ENCODE peak calls at places on chromosomes 13 and 19, in ten cellular contexts. One of them, this sample, is unnamed.

GRCh38 chr13:97223711-97224461 is 1.8 kb downstream of the MBNL2 start:
- DNase-seq in AG04449: peak; percentile 84
- DNase-seq in activated T-helper 9 cell treated with anti-CD3 and anti-CD28 coated beads, Interleukin-2, amount 50 U/mL, for 16 hours: no peak
- DNase-seq in smooth muscle cell of the brain vasculature: peak; percentile 79
- DNase-seq in activated B cell treated with CpG ODN at 0.5 μM for 24 hours: peak; percentile 19
- DNase-seq in naive thymus-derived CD8-positive, alpha-beta T cell: peak; percentile 11
- DNase-seq in ELF-1: peak; percentile 70
- DNase-seq in neural progenitor cell: peak; percentile 42
- DNase-seq in HEK293T: peak; percentile 25
- DNase-seq in mucosa of gallbladder: peak; percentile 79
- DNase-seq in this sample: no peak

GRCh38 chr13:73913043-73913740 is 221.0 kb downstream of the KLF12 start:
- DNase-seq in AG04449: peak; percentile 19
- DNase-seq in activated T-helper 9 cell treated with anti-CD3 and anti-CD28 coated beads, Interleukin-2, amount 50 U/mL, for 16 hours: no peak
- DNase-seq in smooth muscle cell of the brain vasculature: no peak
- DNase-seq in activated B cell treated with CpG ODN at 0.5 μM for 24 hours: no peak
- DNase-seq in naive thymus-derived CD8-positive, alpha-beta T cell: no peak
- DNase-seq in ELF-1: peak; percentile 8
- DNase-seq in neural progenitor cell: no peak
- DNase-seq in HEK293T: no peak
- DNase-seq in mucosa of gallbladder: no peak
- DNase-seq in this sample: no peak

GRCh38 chr19:14091086-14091884 is 734 bp upstream of the SAMD1 start:
- DNase-seq in AG04449: no peak
- DNase-seq in activated T-helper 9 cell treated with anti-CD3 and anti-CD28 coated beads, Interleukin-2, amount 50 U/mL, for 16 hours: peak; percentile 36
- DNase-seq in smooth muscle cell of the brain vasculature: no peak
- DNase-seq in activated B cell treated with CpG ODN at 0.5 μM for 24 hours: peak; percentile 81
- DNase-seq in naive thymus-derived CD8-positive, alpha-beta T cell: peak; percentile 72
- DNase-seq in ELF-1: peak; percentile 64
- DNase-seq in neural progenitor cell: no peak
- DNase-seq in HEK293T: peak; percentile 77
- DNase-seq in mucosa of gallbladder: peak; percentile 37
- DNase-seq in this sample: no peak

GRCh38 chr19:4908781-4909171 is 525 bp upstream of the UHRF1 start:
- DNase-seq in AG04449: no peak
- DNase-seq in activated T-helper 9 cell treated with anti-CD3 and anti-CD28 coated beads, Interleukin-2, amount 50 U/mL, for 16 hours: no peak
- DNase-seq in smooth muscle cell of the brain vasculature: no peak
- DNase-seq in activated B cell treated with CpG ODN at 0.5 μM for 24 hours: no peak
- DNase-seq in naive thymus-derived CD8-positive, alpha-beta T cell: no peak
- DNase-seq in ELF-1: peak; percentile 44
- DNase-seq in neural progenitor cell: no peak
- DNase-seq in HEK293T: no peak
- DNase-seq in mucosa of gallbladder: no peak
- DNase-seq in this sample: no peak

GRCh38 chr19:12828494-12828893 is 5.9 kb downstream of the RTBDN start:
- DNase-seq in AG04449: no peak
- DNase-seq in activated T-helper 9 cell treated with anti-CD3 and anti-CD28 coated beads, Interleukin-2, amount 50 U/mL, for 16 hours: no peak
- DNase-seq in smooth muscle cell of the brain vasculature: no peak
- DNase-seq in activated B cell treated with CpG ODN at 0.5 μM for 24 hours: no peak
- DNase-seq in naive thymus-derived CD8-positive, alpha-beta T cell: no peak
- DNase-seq in ELF-1: peak; percentile 56
- DNase-seq in neural progenitor cell: peak; percentile 79
- DNase-seq in HEK293T: peak; percentile 70
- DNase-seq in mucosa of gallbladder: no peak
- DNase-seq in this sample: no peak

GRCh38 chr19:13100031-13100588 is 2.5 kb downstream of the LYL1 start:
- DNase-seq in AG04449: no peak
- DNase-seq in activated T-helper 9 cell treated with anti-CD3 and anti-CD28 coated beads, Interleukin-2, amount 50 U/mL, for 16 hours: no peak
- DNase-seq in smooth muscle cell of the brain vasculature: no peak
- DNase-seq in activated B cell treated with CpG ODN at 0.5 μM for 24 hours: peak; percentile 57
- DNase-seq in naive thymus-derived CD8-positive, alpha-beta T cell: peak; percentile 50
- DNase-seq in ELF-1: no peak
- DNase-seq in neural progenitor cell: no peak
- DNase-seq in HEK293T: no peak
- DNase-seq in mucosa of gallbladder: no peak
- DNase-seq in this sample: peak; percentile 81

GRCh38 chr13:79581870-79582315 is 100.9 kb downstream of the NDFIP2 start:
- DNase-seq in AG04449: no peak
- DNase-seq in activated T-helper 9 cell treated with anti-CD3 and anti-CD28 coated beads, Interleukin-2, amount 50 U/mL, for 16 hours: no peak
- DNase-seq in smooth muscle cell of the brain vasculature: peak; percentile 20
- DNase-seq in activated B cell treated with CpG ODN at 0.5 μM for 24 hours: no peak
- DNase-seq in naive thymus-derived CD8-positive, alpha-beta T cell: no peak
- DNase-seq in ELF-1: peak; percentile 52
- DNase-seq in neural progenitor cell: peak; percentile 65
- DNase-seq in HEK293T: no peak
- DNase-seq in mucosa of gallbladder: no peak
- DNase-seq in this sample: no peak

GRCh38 chr13:51721485-51721884 is 82.5 kb downstream of the DHRS12 start:
- DNase-seq in AG04449: no peak
- DNase-seq in activated T-helper 9 cell treated with anti-CD3 and anti-CD28 coated beads, Interleukin-2, amount 50 U/mL, for 16 hours: no peak
- DNase-seq in smooth muscle cell of the brain vasculature: no peak
- DNase-seq in activated B cell treated with CpG ODN at 0.5 μM for 24 hours: no peak
- DNase-seq in naive thymus-derived CD8-positive, alpha-beta T cell: no peak
- DNase-seq in ELF-1: no peak
- DNase-seq in neural progenitor cell: no peak
- DNase-seq in HEK293T: no peak
- DNase-seq in mucosa of gallbladder: no peak
- DNase-seq in this sample: no peak

GRCh38 chr19:1016647-1017114 is 4.2 kb downstream of the TMEM259 start:
- DNase-seq in AG04449: no peak
- DNase-seq in activated T-helper 9 cell treated with anti-CD3 and anti-CD28 coated beads, Interleukin-2, amount 50 U/mL, for 16 hours: no peak
- DNase-seq in smooth muscle cell of the brain vasculature: no peak
- DNase-seq in activated B cell treated with CpG ODN at 0.5 μM for 24 hours: no peak
- DNase-seq in naive thymus-derived CD8-positive, alpha-beta T cell: no peak
- DNase-seq in ELF-1: no peak
- DNase-seq in neural progenitor cell: no peak
- DNase-seq in HEK293T: no peak
- DNase-seq in mucosa of gallbladder: no peak
- DNase-seq in this sample: no peak

GRCh38 chr19:53432088-53432661 is 391 bp downstream of the ZNF761 start:
- DNase-seq in AG04449: no peak
- DNase-seq in activated T-helper 9 cell treated with anti-CD3 and anti-CD28 coated beads, Interleukin-2, amount 50 U/mL, for 16 hours: peak; percentile 3
- DNase-seq in smooth muscle cell of the brain vasculature: no peak
- DNase-seq in activated B cell treated with CpG ODN at 0.5 μM for 24 hours: no peak
- DNase-seq in naive thymus-derived CD8-positive, alpha-beta T cell: no peak
- DNase-seq in ELF-1: peak; percentile 48
- DNase-seq in neural progenitor cell: peak; percentile 54
- DNase-seq in HEK293T: peak; percentile 15
- DNase-seq in mucosa of gallbladder: no peak
- DNase-seq in this sample: no peak

GRCh38 chr13:34223984-34224383 is 406.0 kb downstream of the RFC3 start:
- DNase-seq in AG04449: no peak
- DNase-seq in activated T-helper 9 cell treated with anti-CD3 and anti-CD28 coated beads, Interleukin-2, amount 50 U/mL, for 16 hours: no peak
- DNase-seq in smooth muscle cell of the brain vasculature: no peak
- DNase-seq in activated B cell treated with CpG ODN at 0.5 μM for 24 hours: no peak
- DNase-seq in naive thymus-derived CD8-positive, alpha-beta T cell: no peak
- DNase-seq in ELF-1: no peak
- DNase-seq in neural progenitor cell: no peak
- DNase-seq in HEK293T: no peak
- DNase-seq in mucosa of gallbladder: no peak
- DNase-seq in this sample: no peak

GRCh38 chr13:32501058-32501457 is 37.5 kb downstream of the N4BP2L2 start:
- DNase-seq in AG04449: no peak
- DNase-seq in activated T-helper 9 cell treated with anti-CD3 and anti-CD28 coated beads, Interleukin-2, amount 50 U/mL, for 16 hours: no peak
- DNase-seq in smooth muscle cell of the brain vasculature: no peak
- DNase-seq in activated B cell treated with CpG ODN at 0.5 μM for 24 hours: no peak
- DNase-seq in naive thymus-derived CD8-positive, alpha-beta T cell: no peak
- DNase-seq in ELF-1: no peak
- DNase-seq in neural progenitor cell: no peak
- DNase-seq in HEK293T: no peak
- DNase-seq in mucosa of gallbladder: no peak
- DNase-seq in this sample: no peak

GRCh38 chr19:45768644-45769053 is 403 bp downstream of the SIX5 start:
- DNase-seq in AG04449: no peak
- DNase-seq in activated T-helper 9 cell treated with anti-CD3 and anti-CD28 coated beads, Interleukin-2, amount 50 U/mL, for 16 hours: no peak
- DNase-seq in smooth muscle cell of the brain vasculature: no peak
- DNase-seq in activated B cell treated with CpG ODN at 0.5 μM for 24 hours: peak; percentile 42
- DNase-seq in naive thymus-derived CD8-positive, alpha-beta T cell: no peak
- DNase-seq in ELF-1: no peak
- DNase-seq in neural progenitor cell: peak; percentile 71
- DNase-seq in HEK293T: no peak
- DNase-seq in mucosa of gallbladder: no peak
- DNase-seq in this sample: no peak

GRCh38 chr13:94968040-94968756 is 255.9 kb upstream of the SOX21 start:
- DNase-seq in AG04449: no peak
- DNase-seq in activated T-helper 9 cell treated with anti-CD3 and anti-CD28 coated beads, Interleukin-2, amount 50 U/mL, for 16 hours: no peak
- DNase-seq in smooth muscle cell of the brain vasculature: no peak
- DNase-seq in activated B cell treated with CpG ODN at 0.5 μM for 24 hours: no peak
- DNase-seq in naive thymus-derived CD8-positive, alpha-beta T cell: no peak
- DNase-seq in ELF-1: peak; percentile 81
- DNase-seq in neural progenitor cell: peak; percentile 86
- DNase-seq in HEK293T: peak; percentile 55
- DNase-seq in mucosa of gallbladder: no peak
- DNase-seq in this sample: no peak

GRCh38 chr13:65946387-65946786 is 1283.7 kb downstream of the PCDH9 start:
- DNase-seq in AG04449: no peak
- DNase-seq in activated T-helper 9 cell treated with anti-CD3 and anti-CD28 coated beads, Interleukin-2, amount 50 U/mL, for 16 hours: no peak
- DNase-seq in smooth muscle cell of the brain vasculature: no peak
- DNase-seq in activated B cell treated with CpG ODN at 0.5 μM for 24 hours: no peak
- DNase-seq in naive thymus-derived CD8-positive, alpha-beta T cell: no peak
- DNase-seq in ELF-1: no peak
- DNase-seq in neural progenitor cell: no peak
- DNase-seq in HEK293T: no peak
- DNase-seq in mucosa of gallbladder: no peak
- DNase-seq in this sample: no peak

GRCh38 chr19:14072535-14073231 is at the start of gene MISP3:
- DNase-seq in AG04449: no peak
- DNase-seq in activated T-helper 9 cell treated with anti-CD3 and anti-CD28 coated beads, Interleukin-2, amount 50 U/mL, for 16 hours: no peak
- DNase-seq in smooth muscle cell of the brain vasculature: no peak
- DNase-seq in activated B cell treated with CpG ODN at 0.5 μM for 24 hours: peak; percentile 40
- DNase-seq in naive thymus-derived CD8-positive, alpha-beta T cell: no peak
- DNase-seq in ELF-1: peak; percentile 42
- DNase-seq in neural progenitor cell: peak; percentile 70
- DNase-seq in HEK293T: no peak
- DNase-seq in mucosa of gallbladder: peak; percentile 51
- DNase-seq in this sample: no peak

GRCh38 chr19:46841458-46842083 is 9.1 kb downstream of the AP2S1 start:
- DNase-seq in AG04449: peak; percentile 49
- DNase-seq in activated T-helper 9 cell treated with anti-CD3 and anti-CD28 coated beads, Interleukin-2, amount 50 U/mL, for 16 hours: no peak
- DNase-seq in smooth muscle cell of the brain vasculature: no peak
- DNase-seq in activated B cell treated with CpG ODN at 0.5 μM for 24 hours: no peak
- DNase-seq in naive thymus-derived CD8-positive, alpha-beta T cell: no peak
- DNase-seq in ELF-1: no peak
- DNase-seq in neural progenitor cell: no peak
- DNase-seq in HEK293T: no peak
- DNase-seq in mucosa of gallbladder: no peak
- DNase-seq in this sample: no peak